ENCODE peak calls at places on chromosomes 3 and 15, in seven cellular contexts. A is Kasumi-1; C is RCC 7860; F is NT2/D1; O is stimulated activated CD4-positive, alpha-beta T cell treated with anti-CD3 and anti-CD28 coated beads, Interleukin-1b, Interleukin-23, amount 100 ng/mL, for 24 hours; Q is hippocampal formation; P is A549. L is an unnamed sample.

GRCh38 chr3:127768346-127769008 is 53.8 kb downstream of the MGLL start:
- DNase-seq in F (no peak), Q (no peak), P (peak; percentile 57), O (no peak), A (peak; percentile 7), C (peak; percentile 99), L (peak; percentile 60)

GRCh38 chr3:191383104-191383503 is 52.8 kb upstream of the UTS2B start:
- DNase-seq in C (no peak), A (no peak), O (no peak), Q (no peak), F (no peak), P (no peak), L (no peak)

GRCh38 chr15:71974211-71974610 is 143.7 kb downstream of the MYO9A start:
- DNase-seq in Q (no peak), A (no peak), C (no peak), P (no peak), F (no peak), O (no peak), L (no peak)

GRCh38 chr15:33641069-33641468 is 327.2 kb upstream of the CHRM5 start:
- DNase-seq in A (no peak), P (no peak), C (no peak), O (no peak), F (no peak), Q (no peak), L (no peak)

GRCh38 chr3:62332771-62333381 is 40.5 kb downstream of the FEZF2 start:
- DNase-seq in P (no peak), Q (peak; percentile 53), F (peak; percentile 3), C (no peak), O (no peak), A (peak; percentile 31), L (no peak)

GRCh38 chr15:39358441-39359041 is 222.3 kb upstream of the THBS1 start:
- DNase-seq in F (no peak), P (no peak), C (no peak), O (no peak), Q (no peak), A (no peak), L (peak; percentile 11)

GRCh38 chr3:125072310-125072709 is 16.5 kb upstream of the HEG1 start:
- DNase-seq in A (no peak), Q (no peak), F (no peak), C (no peak), P (no peak), O (no peak), L (no peak)

GRCh38 chr3:58630081-58630709 is 36.4 kb downstream of the FAM3D start:
- DNase-seq in Q (peak; percentile 20), O (peak; percentile 49), F (peak; percentile 59), A (peak; percentile 63), P (peak; percentile 27), C (peak; percentile 10), L (peak; percentile 41)

GRCh38 chr3:178233371-178233770 is 302.9 kb upstream of the KCNMB2 start:
- DNase-seq in Q (no peak), F (no peak), A (no peak), C (no peak), P (no peak), O (no peak), L (no peak)

GRCh38 chr3:124529826-124530571 is 200.3 kb upstream of the UMPS start:
- DNase-seq in Q (peak; percentile 42), C (no peak), A (no peak), O (no peak), F (peak; percentile 27), P (no peak), L (no peak)

L was measured in T1000.